ENCODE peak calls at places on chromosomes 3 and 15, in six cellular contexts. One of them, this sample, is unnamed.

GRCh38 chr3:152026033-152026556 is 152.7 kb downstream of the SUCNR1 start:
- DNase-seq in Peyer's patch: no peak
- DNase-seq in fibroblast of lung: peak
- DNase-seq in ovary: no peak
- DNase-seq in thyroid gland: no peak
- DNase-seq in kidney: no peak
- DNase-seq in this sample: no peak

GRCh38 chr15:68749365-68750141 is 71.1 kb downstream of the ANP32A start:
- DNase-seq in Peyer's patch: no peak
- DNase-seq in thyroid gland: no peak
- DNase-seq in fibroblast of lung: no peak
- DNase-seq in ovary: no peak
- DNase-seq in kidney: no peak
- DNase-seq in this sample: peak

GRCh38 chr3:38008971-38009580 is 18.5 kb downstream of the VILL start:
- DNase-seq in kidney: peak
- DNase-seq in ovary: no peak
- DNase-seq in fibroblast of lung: no peak
- DNase-seq in thyroid gland: no peak
- DNase-seq in Peyer's patch: peak
- DNase-seq in this sample: no peak

GRCh38 chr3:108283006-108283405 is 13.3 kb upstream of the HHLA2 start:
- DNase-seq in kidney: no peak
- DNase-seq in Peyer's patch: no peak
- DNase-seq in thyroid gland: no peak
- DNase-seq in ovary: no peak
- DNase-seq in fibroblast of lung: peak
- DNase-seq in this sample: no peak

GRCh38 chr3:58271901-58272501 is 34.0 kb upstream of the RPP14 start:
- DNase-seq in kidney: no peak
- DNase-seq in Peyer's patch: no peak
- DNase-seq in thyroid gland: no peak
- DNase-seq in ovary: no peak
- DNase-seq in fibroblast of lung: peak
- DNase-seq in this sample: no peak

GRCh38 chr3:42663581-42664442 is 10.3 kb downstream of the ZBTB47 start:
- DNase-seq in thyroid gland: peak
- DNase-seq in fibroblast of lung: no peak
- DNase-seq in ovary: no peak
- DNase-seq in kidney: peak
- DNase-seq in Peyer's patch: no peak
- DNase-seq in this sample: no peak

GRCh38 chr3:129412542-129413198 is 15.8 kb downstream of the EFCAB12 start:
- DNase-seq in Peyer's patch: no peak
- DNase-seq in thyroid gland: no peak
- DNase-seq in kidney: no peak
- DNase-seq in ovary: no peak
- DNase-seq in fibroblast of lung: peak
- DNase-seq in this sample: no peak

GRCh38 chr3:184450542-184450941 is 70.7 kb downstream of the CHRD start:
- DNase-seq in ovary: no peak
- DNase-seq in thyroid gland: no peak
- DNase-seq in fibroblast of lung: no peak
- DNase-seq in Peyer's patch: no peak
- DNase-seq in kidney: no peak
- DNase-seq in this sample: no peak

GRCh38 chr3:122748347-122748746 is 45.3 kb downstream of the HSPBAP1 start:
- DNase-seq in Peyer's patch: no peak
- DNase-seq in fibroblast of lung: no peak
- DNase-seq in kidney: no peak
- DNase-seq in ovary: no peak
- DNase-seq in thyroid gland: no peak
- DNase-seq in this sample: no peak

GRCh38 chr15:60787737-60788513 is 309.0 kb upstream of the ICE2 start:
- DNase-seq in ovary: no peak
- DNase-seq in Peyer's patch: no peak
- DNase-seq in thyroid gland: no peak
- DNase-seq in kidney: no peak
- DNase-seq in fibroblast of lung: no peak
- DNase-seq in this sample: no peak

GRCh38 chr15:99592135-99592845 is 26.5 kb downstream of the MEF2A start:
- DNase-seq in thyroid gland: no peak
- DNase-seq in ovary: no peak
- DNase-seq in kidney: no peak
- DNase-seq in fibroblast of lung: peak
- DNase-seq in Peyer's patch: no peak
- DNase-seq in this sample: no peak

GRCh38 chr3:132623646-132624045 is 26.6 kb downstream of the ACKR4 start:
- DNase-seq in kidney: no peak
- DNase-seq in fibroblast of lung: no peak
- DNase-seq in ovary: no peak
- DNase-seq in thyroid gland: no peak
- DNase-seq in Peyer's patch: no peak
- DNase-seq in this sample: no peak

GRCh38 chr3:121998588-121999473 is 23.2 kb downstream of the ILDR1 start:
- DNase-seq in ovary: no peak
- DNase-seq in thyroid gland: no peak
- DNase-seq in Peyer's patch: no peak
- DNase-seq in kidney: no peak
- DNase-seq in fibroblast of lung: no peak
- DNase-seq in this sample: no peak

GRCh38 chr3:41267975-41268640 is 68.8 kb downstream of the CTNNB1 start:
- DNase-seq in fibroblast of lung: peak
- DNase-seq in ovary: no peak
- DNase-seq in kidney: no peak
- DNase-seq in thyroid gland: no peak
- DNase-seq in Peyer's patch: no peak
- DNase-seq in this sample: peak

GRCh38 chr3:88369337-88369736 is 219.6 kb downstream of the C3orf38 start:
- DNase-seq in thyroid gland: no peak
- DNase-seq in ovary: no peak
- DNase-seq in Peyer's patch: no peak
- DNase-seq in fibroblast of lung: no peak
- DNase-seq in kidney: no peak
- DNase-seq in this sample: no peak

GRCh38 chr15:65044724-65045481 is at the start of gene SLC51B:
- DNase-seq in fibroblast of lung: no peak
- DNase-seq in ovary: no peak
- DNase-seq in kidney: peak
- DNase-seq in Peyer's patch: peak
- DNase-seq in thyroid gland: no peak
- DNase-seq in this sample: peak

GRCh38 chr3:194711913-194712312 is 26.2 kb downstream of the FAM43A start:
- DNase-seq in thyroid gland: peak
- DNase-seq in Peyer's patch: no peak
- DNase-seq in fibroblast of lung: peak
- DNase-seq in ovary: no peak
- DNase-seq in kidney: no peak
- DNase-seq in this sample: peak
- H3K27ac ChIP-seq in thyroid gland: no peak
- H3K27ac ChIP-seq in Peyer's patch: no peak
- H3K27ac ChIP-seq in fibroblast of lung: no peak
- H3K27ac ChIP-seq in ovary: no peak
- H3K27ac ChIP-seq in kidney: no peak
- H3K27ac ChIP-seq in this sample: no peak

GRCh38 chr3:13483988-13484695 is 4.0 kb downstream of the HDAC11 start:
- DNase-seq in fibroblast of lung: no peak
- DNase-seq in thyroid gland: peak
- DNase-seq in kidney: peak
- DNase-seq in ovary: no peak
- DNase-seq in Peyer's patch: no peak
- DNase-seq in this sample: no peak
- H3K27ac ChIP-seq in fibroblast of lung: no peak
- H3K27ac ChIP-seq in thyroid gland: peak
- H3K27ac ChIP-seq in kidney: peak
- H3K27ac ChIP-seq in ovary: no peak
- H3K27ac ChIP-seq in Peyer's patch: peak
- H3K27ac ChIP-seq in this sample: no peak

GRCh38 chr3:100426029-100426682 is 24.8 kb downstream of the LNP1 start:
- DNase-seq in Peyer's patch: no peak
- DNase-seq in thyroid gland: no peak
- DNase-seq in kidney: no peak
- DNase-seq in fibroblast of lung: no peak
- DNase-seq in ovary: no peak
- DNase-seq in this sample: no peak
- H3K27ac ChIP-seq in Peyer's patch: no peak
- H3K27ac ChIP-seq in thyroid gland: no peak
- H3K27ac ChIP-seq in kidney: no peak
- H3K27ac ChIP-seq in fibroblast of lung: no peak
- H3K27ac ChIP-seq in ovary: no peak
- H3K27ac ChIP-seq in this sample: no peak

DNA sequence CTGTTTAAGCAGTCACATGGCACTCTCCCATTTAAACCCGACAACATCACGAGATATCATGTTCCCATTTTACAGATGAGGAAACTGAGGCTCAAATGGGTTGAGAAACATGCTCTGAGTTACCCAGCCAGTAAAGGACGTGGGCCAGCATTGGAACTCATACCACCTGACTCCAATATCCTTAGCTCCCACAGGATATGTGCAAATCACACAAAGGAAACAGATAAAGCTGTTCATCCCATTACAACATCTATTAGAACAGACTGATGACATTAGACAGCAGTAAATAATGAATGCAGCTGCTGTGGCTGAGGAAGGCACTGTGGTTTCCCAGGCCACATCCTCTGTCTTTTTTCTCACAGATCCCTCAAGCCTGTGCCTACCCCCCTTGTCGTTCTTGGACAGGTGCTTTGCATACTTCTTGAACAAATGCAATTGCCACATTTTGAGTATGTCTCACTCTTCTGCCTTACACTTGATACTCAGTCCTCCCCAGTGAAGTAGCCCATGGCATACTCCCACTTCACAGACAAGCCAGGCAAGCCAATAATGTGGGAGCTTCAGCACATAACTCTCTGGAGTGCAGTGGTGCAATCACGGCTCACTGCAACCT is 17.7 kb downstream of the FRMD4B start:
- DNase-seq in fibroblast of lung: no peak
- DNase-seq in kidney: no peak
- DNase-seq in Peyer's patch: no peak
- DNase-seq in ovary: no peak
- DNase-seq in thyroid gland: no peak
- DNase-seq in this sample: peak
- H3K27ac ChIP-seq in fibroblast of lung: no peak
- H3K27ac ChIP-seq in kidney: no peak
- H3K27ac ChIP-seq in Peyer's patch: no peak
- H3K27ac ChIP-seq in ovary: no peak
- H3K27ac ChIP-seq in thyroid gland: peak
- H3K27ac ChIP-seq in this sample: no peak

GRCh38 chr3:9280477-9281219 is 31.2 kb upstream of the SRGAP3 start:
- DNase-seq in ovary: no peak
- DNase-seq in kidney: no peak
- DNase-seq in thyroid gland: peak
- DNase-seq in Peyer's patch: no peak
- DNase-seq in fibroblast of lung: peak
- DNase-seq in this sample: no peak
- H3K27ac ChIP-seq in ovary: no peak
- H3K27ac ChIP-seq in kidney: no peak
- H3K27ac ChIP-seq in thyroid gland: peak
- H3K27ac ChIP-seq in Peyer's patch: no peak
- H3K27ac ChIP-seq in fibroblast of lung: no peak
- H3K27ac ChIP-seq in this sample: no peak

GRCh38 chr3:53707222-53707621 is 139.0 kb downstream of the CHDH start:
- DNase-seq in kidney: no peak
- DNase-seq in ovary: no peak
- DNase-seq in thyroid gland: no peak
- DNase-seq in Peyer's patch: no peak
- DNase-seq in fibroblast of lung: no peak
- DNase-seq in this sample: no peak
- H3K27ac ChIP-seq in kidney: no peak
- H3K27ac ChIP-seq in ovary: no peak
- H3K27ac ChIP-seq in thyroid gland: no peak
- H3K27ac ChIP-seq in Peyer's patch: no peak
- H3K27ac ChIP-seq in fibroblast of lung: no peak
- H3K27ac ChIP-seq in this sample: no peak

GRCh38 chr3:39448506-39449233 is 18.8 kb upstream of the MOBP start:
- DNase-seq in Peyer's patch: no peak
- DNase-seq in ovary: no peak
- DNase-seq in thyroid gland: no peak
- DNase-seq in fibroblast of lung: no peak
- DNase-seq in kidney: no peak
- DNase-seq in this sample: no peak
- H3K27ac ChIP-seq in Peyer's patch: no peak
- H3K27ac ChIP-seq in ovary: no peak
- H3K27ac ChIP-seq in thyroid gland: no peak
- H3K27ac ChIP-seq in fibroblast of lung: no peak
- H3K27ac ChIP-seq in kidney: no peak
- H3K27ac ChIP-seq in this sample: no peak

GRCh38 chr3:171156455-171157005 is 130.0 kb upstream of the SLC2A2 start:
- DNase-seq in thyroid gland: no peak
- DNase-seq in ovary: no peak
- DNase-seq in fibroblast of lung: peak
- DNase-seq in Peyer's patch: no peak
- DNase-seq in kidney: no peak
- DNase-seq in this sample: no peak
- H3K27ac ChIP-seq in thyroid gland: no peak
- H3K27ac ChIP-seq in ovary: no peak
- H3K27ac ChIP-seq in fibroblast of lung: no peak
- H3K27ac ChIP-seq in Peyer's patch: no peak
- H3K27ac ChIP-seq in kidney: no peak
- H3K27ac ChIP-seq in this sample: no peak

This sample was measured in SJCRH30.